ENCODE peak calls at places on chromosomes 7 and 10, in four cellular contexts. O is testis, J is left ventricle myocardium inferior, S is Peyer's patch. H is an unnamed sample.

GRCh38 chr10:102419561-102420442 is 834 bp upstream of the FBXL15 start:
- DNase-seq in O (peak), J (peak), S (peak), H (peak)

GRCh38 chr10:75527542-75527941 is 96.1 kb downstream of the LRMDA start:
- DNase-seq in O (no peak), J (no peak), S (no peak), H (no peak)

GRCh38 chr7:130393095-130393494 is 12.8 kb downstream of the CPA1 start:
- DNase-seq in O (no peak), J (no peak), S (no peak), H (no peak)

GRCh38 chr10:5563991-5564536 is 39.3 kb downstream of the CALML3 start:
- DNase-seq in O (no peak), J (no peak), S (peak), H (no peak)

GRCh38 chr7:8214162-8214897 is 47.6 kb downstream of the ICA1 start:
- DNase-seq in O (no peak), J (no peak), S (no peak), H (peak)

GRCh38 chr7:28408105-28408973 is 4.0 kb upstream of the CREB5 start:
- DNase-seq in O (peak), J (peak), S (no peak), H (no peak)

GRCh38 chr7:71148098-71148497 is 16.2 kb downstream of the GALNT17 start:
- DNase-seq in O (no peak), J (no peak), S (no peak), H (no peak)

GRCh38 chr7:6232130-6232529 is 40.3 kb downstream of the CYTH3 start:
- DNase-seq in O (no peak), J (no peak), S (no peak), H (no peak)

GRCh38 chr7:54663603-54664234 is 95.3 kb downstream of the SEC61G start:
- DNase-seq in O (peak), J (no peak), S (no peak), H (no peak)

GRCh38 chr7:47915066-47915976 is 32.9 kb downstream of the PKD1L1 start:
- DNase-seq in O (no peak), J (no peak), S (no peak), H (no peak)

GRCh38 chr10:84375011-84375410 is 46.6 kb downstream of the CCSER2 start:
- DNase-seq in O (peak), J (no peak), S (no peak), H (peak)

GRCh38 chr10:86857097-86857825 is 100.2 kb downstream of the MMRN2 start:
- DNase-seq in O (no peak), J (no peak), S (no peak), H (no peak)

GRCh38 chr10:82558208-82558607 is 683.2 kb downstream of the NRG3 start:
- DNase-seq in O (no peak), J (no peak), S (no peak), H (no peak)

GRCh38 chr10:123583639-123584418 is 82.3 kb upstream of the GPR26 start:
- DNase-seq in O (peak), J (peak), S (peak), H (peak)

GRCh38 chr10:75395955-75396860 is 5.4 kb downstream of the ZNF503 start:
- DNase-seq in O (peak), J (peak), S (peak), H (peak)

GRCh38 chr10:100413206-100413605 is 49.6 kb upstream of the WNT8B start:
- DNase-seq in O (no peak), J (no peak), S (no peak), H (no peak)

GRCh38 chr7:134366481-134366880 is 49.8 kb upstream of the SLC35B4 start:
- DNase-seq in O (no peak), J (no peak), S (no peak), H (no peak)

GRCh38 chr7:108345710-108346336 is 110.4 kb downstream of the NRCAM start:
- DNase-seq in O (no peak), J (no peak), S (no peak), H (no peak)

GRCh38 chr7:91465595-91466061 is 201.4 kb downstream of the FZD1 start:
- DNase-seq in O (no peak), J (no peak), S (no peak), H (no peak)

GRCh38 chr7:12731214-12731656 is 43.8 kb downstream of the ARL4A start:
- DNase-seq in O (no peak), J (no peak), S (no peak), H (no peak)

GRCh38 chr10:116663342-116663741 is 42.6 kb downstream of the PNLIPRP2 start:
- DNase-seq in O (no peak), J (no peak), S (no peak), H (no peak)

GRCh38 chr7:931871-932650 is 22.4 kb downstream of the ADAP1 start:
- DNase-seq in O (no peak), J (no peak), S (peak), H (no peak)

GRCh38 chr7:10696064-10696463 is 277.6 kb upstream of the PHF14 start:
- DNase-seq in O (no peak), J (no peak), S (no peak), H (no peak)

GRCh38 chr10:34506773-34507172 is 308.3 kb downstream of the PARD3 start:
- DNase-seq in O (no peak), J (no peak), S (no peak), H (no peak)

GRCh38 chr7:159116581-159117339 is 27.9 kb downstream of the VIPR2 start:
- DNase-seq in O (no peak), J (no peak), S (no peak), H (no peak)

GRCh38 chr7:99737726-99738125 is 2.7 kb upstream of the CYP3A7 start:
- DNase-seq in O (no peak), J (no peak), S (no peak), H (no peak)

GRCh38 chr10:113499066-113499465 is 53.8 kb upstream of the HABP2 start:
- DNase-seq in O (no peak), J (no peak), S (no peak), H (peak)

GRCh38 chr7:74625446-74625845 is 32.1 kb upstream of the GTF2I start:
- DNase-seq in O (peak), J (no peak), S (no peak), H (no peak)

GRCh38 chr7:24756545-24756988 is 697 bp downstream of the GSDME start:
- DNase-seq in O (peak), J (no peak), S (no peak), H (peak)

GRCh38 chr7:155612658-155613057 is 31.8 kb upstream of the RBM33 start:
- DNase-seq in O (no peak), J (no peak), S (no peak), H (no peak)

GRCh38 chr7:43766564-43766963 is 8.1 kb downstream of the BLVRA start:
- DNase-seq in O (no peak), J (no peak), S (no peak), H (no peak)

GRCh38 chr7:13991791-13992620 is 2.5 kb upstream of the ETV1 start:
- DNase-seq in O (no peak), J (no peak), S (no peak), H (no peak)

GRCh38 chr7:7122033-7122478 is 60.3 kb upstream of the C1GALT1 start:
- DNase-seq in O (no peak), J (no peak), S (no peak), H (no peak)

GRCh38 chr7:149460493-149461330 is at the start of gene ZNF777:
- DNase-seq in O (peak), J (peak), S (peak), H (peak)
- H3K27ac ChIP-seq in O (peak), J (peak), S (peak), H (no peak)

GRCh38 chr10:59945590-59945989 is 39.2 kb upstream of the CCDC6 start:
- DNase-seq in O (no peak), J (no peak), S (no peak), H (no peak)

GRCh38 chr10:59942556-59942955 is 36.2 kb upstream of the CCDC6 start:
- DNase-seq in O (no peak), J (no peak), S (no peak), H (no peak)

GRCh38 chr10:59945991-59946390 is 39.6 kb upstream of the CCDC6 start:
- DNase-seq in O (no peak), J (no peak), S (no peak), H (no peak)

GRCh38 chr10:59949608-59950007 is 43.3 kb upstream of the CCDC6 start:
- DNase-seq in O (no peak), J (no peak), S (no peak), H (no peak)

DNA sequence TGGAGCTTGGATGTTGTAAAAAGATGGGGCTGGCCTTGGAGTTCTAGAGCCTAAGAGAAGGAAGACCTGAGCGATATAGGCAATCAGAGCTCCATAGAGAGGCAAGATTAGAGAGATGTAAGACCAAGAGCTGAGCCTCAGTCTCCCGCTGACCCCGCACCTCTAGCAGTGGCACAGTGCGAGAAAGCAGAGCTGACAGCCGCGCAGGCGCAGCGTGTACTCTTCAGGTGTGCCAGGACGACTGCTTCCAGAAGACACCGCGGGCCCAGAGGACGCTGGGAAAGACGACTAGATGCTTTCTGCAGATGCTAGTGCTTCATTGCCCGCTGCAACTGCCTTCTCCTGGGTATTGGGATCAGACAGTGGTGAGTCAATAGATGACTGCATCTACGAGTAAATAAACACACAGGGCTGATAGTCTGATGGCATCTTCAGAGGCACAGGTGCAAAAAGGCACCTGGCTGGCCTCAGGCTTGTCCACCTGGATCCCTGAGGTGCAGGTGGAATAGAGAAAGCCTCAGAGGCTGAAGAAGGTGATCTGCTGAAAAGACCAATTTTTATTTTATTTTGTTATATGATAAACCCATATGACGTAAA is 38.1 kb upstream of the CCDC6 start:
- DNase-seq in O (peak), J (no peak), S (no peak), H (no peak)
- H3K27ac ChIP-seq in O (no peak), J (no peak), S (no peak), H (no peak)

GRCh38 chr7:20331231-20331880 is 656 bp downstream of the ITGB8 start:
- DNase-seq in O (peak), J (peak), S (peak), H (peak)
- H3K27ac ChIP-seq in O (peak), J (peak), S (peak), H (peak)

DNA sequence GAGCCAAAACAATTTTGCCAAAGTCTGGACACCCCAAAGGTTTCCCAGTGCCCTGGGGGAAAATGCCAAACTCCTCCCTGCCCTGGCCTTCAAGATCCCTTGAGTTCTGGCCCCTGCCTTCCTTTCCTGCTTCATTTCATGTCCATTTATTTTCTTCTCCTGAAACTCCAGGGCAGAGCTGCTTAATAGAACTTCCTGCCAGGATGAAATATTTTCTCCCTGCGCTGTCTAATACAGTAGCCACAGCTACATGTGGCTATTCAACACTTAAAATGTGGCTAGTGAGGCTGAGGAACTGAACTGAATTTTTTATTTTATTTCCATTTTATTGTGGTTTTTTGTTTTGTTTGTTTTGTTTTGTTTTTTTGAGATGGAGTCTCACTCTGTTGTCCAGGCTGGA is 49.6 kb downstream of the COL13A1 start:
- DNase-seq in O (no peak), J (no peak), S (no peak), H (no peak)
- H3K27ac ChIP-seq in O (no peak), J (no peak), S (no peak), H (no peak)

GRCh38 chr10:103816431-103816830 is 38.9 kb downstream of the SH3PXD2A start:
- DNase-seq in O (no peak), J (no peak), S (no peak), H (no peak)

GRCh38 chr10:103820101-103821062 is 35.0 kb downstream of the SH3PXD2A start:
- DNase-seq in O (peak), J (peak), S (peak), H (peak)

GRCh38 chr10:103822052-103822716 is 33.2 kb downstream of the SH3PXD2A start:
- DNase-seq in O (no peak), J (no peak), S (peak), H (no peak)

GRCh38 chr10:103818110-103818509 is 37.3 kb downstream of the SH3PXD2A start:
- DNase-seq in O (no peak), J (no peak), S (no peak), H (no peak)

DNA sequence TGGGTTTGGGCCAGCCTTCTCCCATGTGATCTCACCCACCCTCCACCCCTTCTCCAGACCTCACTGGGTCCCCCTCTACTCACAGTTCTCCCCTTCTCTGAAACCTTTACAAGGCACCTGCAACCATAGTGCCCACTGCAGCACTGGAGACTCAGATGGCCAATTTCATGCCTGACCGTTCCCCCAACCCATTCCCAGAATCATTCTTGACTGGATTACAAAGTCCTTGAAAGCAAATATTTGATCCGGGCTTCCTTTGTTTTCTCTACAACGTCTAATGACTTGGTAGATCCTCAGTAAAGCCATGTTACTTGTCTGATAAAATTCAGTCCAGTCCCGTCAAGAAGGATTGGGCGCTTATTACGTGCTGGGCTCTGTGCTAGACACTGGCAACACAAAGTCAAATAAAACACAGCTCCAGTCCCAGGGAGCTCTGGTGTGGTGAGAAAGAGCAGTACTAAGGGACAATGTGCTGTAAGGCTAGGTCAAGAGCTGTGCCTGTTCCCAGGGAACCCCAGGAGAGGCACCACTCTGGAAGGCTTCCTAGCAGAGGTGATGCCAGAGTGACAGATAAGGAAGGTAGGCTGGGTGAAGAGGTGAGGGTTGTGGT is 36.5 kb downstream of the SH3PXD2A start:
- DNase-seq in O (no peak), J (no peak), S (no peak), H (no peak)
- H3K27ac ChIP-seq in O (no peak), J (peak), S (no peak), H (no peak)

GRCh38 chr10:129496995-129497394 is 30.0 kb downstream of the MGMT start:
- DNase-seq in O (no peak), J (no peak), S (no peak), H (no peak)

GRCh38 chr10:129491123-129491734 is 24.2 kb downstream of the MGMT start:
- DNase-seq in O (no peak), J (no peak), S (no peak), H (no peak)

GRCh38 chr10:129495697-129496096 is 28.7 kb downstream of the MGMT start:
- DNase-seq in O (no peak), J (no peak), S (no peak), H (no peak)

GRCh38 chr10:129494176-129494575 is 27.1 kb downstream of the MGMT start:
- DNase-seq in O (no peak), J (no peak), S (no peak), H (no peak)

GRCh38 chr10:129494740-129495139 is 27.7 kb downstream of the MGMT start:
- DNase-seq in O (no peak), J (no peak), S (no peak), H (no peak)
- H3K27ac ChIP-seq in O (no peak), J (peak), S (no peak), H (no peak)

GRCh38 chr10:133279266-133279960 is 2.7 kb upstream of the ADAM8 start:
- DNase-seq in O (no peak), J (no peak), S (no peak), H (no peak)
- H3K27ac ChIP-seq in O (no peak), J (no peak), S (peak), H (no peak)

DNA sequence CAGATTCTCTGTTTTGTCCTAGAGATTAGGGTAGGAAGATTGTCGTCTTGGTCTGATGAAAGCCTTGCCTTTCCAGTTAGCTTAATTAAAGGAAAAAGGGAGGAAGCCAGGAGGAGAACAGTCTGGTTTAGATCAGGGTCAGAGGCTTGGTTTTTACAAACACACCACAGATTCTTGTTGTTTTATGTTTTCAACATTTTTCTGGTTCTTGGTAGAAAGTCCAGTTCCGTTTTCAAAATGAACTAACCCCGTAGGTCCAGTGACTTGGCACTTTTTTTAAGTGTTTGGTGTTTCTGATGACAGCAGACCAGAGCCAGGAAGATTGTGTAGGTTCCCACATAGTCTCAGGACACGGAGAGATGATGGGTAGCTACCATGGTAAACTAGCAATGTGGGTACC is 167.1 kb upstream of the INHBA start:
- DNase-seq in O (no peak), J (no peak), S (no peak), H (no peak)
- H3K27ac ChIP-seq in O (peak), J (peak), S (no peak), H (no peak)

GRCh38 chr7:56091591-56091990 is 1.2 kb downstream of the PHKG1 start:
- DNase-seq in O (no peak), J (peak), S (no peak), H (peak)
- H3K27ac ChIP-seq in O (peak), J (peak), S (no peak), H (peak)

H was measured in thyroid gland.